ENCODE peak calls at places on chromosomes 6 and 20, in eight cellular contexts. Z, R, X, K, Y, H, J and S are unnamed samples.

GRCh38 chr6:6897140-6897539 is 210.6 kb upstream of the RREB1 start:
- DNase-seq in Z (no peak), R (no peak), X (no peak), K (no peak), Y (no peak), H (no peak), J (no peak), S (no peak)

GRCh38 chr6:34771727-34772126 is 14.4 kb downstream of the SNRPC start:
- DNase-seq in Z (no peak), R (no peak), X (no peak), K (peak; percentile 83), Y (no peak), H (no peak), J (peak; percentile 44), S (no peak)

GRCh38 chr6:117771403-117771802 is 96.1 kb downstream of the NUS1 start:
- DNase-seq in Z (no peak), R (peak; percentile 13), X (no peak), K (no peak), Y (no peak), H (no peak), J (no peak), S (no peak)

GRCh38 chr6:34901930-34902329 is 12.9 kb downstream of the ANKS1A start:
- DNase-seq in Z (no peak), R (no peak), X (no peak), K (peak; percentile 71), Y (no peak), H (no peak), J (no peak), S (no peak)

GRCh38 chr6:136822051-136822378 is 377 bp upstream of the PEX7 start:
- DNase-seq in Z (no peak), R (no peak), X (peak; percentile 40), K (peak; percentile 62), Y (peak; percentile 33), H (peak; percentile 29), J (no peak), S (no peak)

GRCh38 chr20:38147166-38147565 is 17.9 kb downstream of the TGM2 start:
- DNase-seq in Z (no peak), R (no peak), X (no peak), K (no peak), Y (no peak), H (peak; percentile 17), J (no peak), S (no peak)

GRCh38 chr20:45372646-45373352 is 5.3 kb downstream of the TP53TG5 start:
- DNase-seq in Z (no peak), R (no peak), X (no peak), K (no peak), Y (no peak), H (peak; percentile 51), J (no peak), S (no peak)

GRCh38 chr6:130047440-130047995 is 29.1 kb downstream of the L3MBTL3 start:
- DNase-seq in Z (no peak), R (no peak), X (no peak), K (peak; percentile 7), Y (no peak), H (no peak), J (no peak), S (no peak)

GRCh38 chr6:27694547-27694874 is 217.7 kb downstream of the OR2B2 start:
- DNase-seq in Z (no peak), R (no peak), X (no peak), K (no peak), Y (no peak), H (no peak), J (no peak), S (no peak)

GRCh38 chr20:59985864-59986263 is 27.6 kb downstream of the CDH26 start:
- DNase-seq in Z (no peak), R (no peak), X (no peak), K (no peak), Y (no peak), H (peak; percentile 60), J (no peak), S (no peak)
- TF ChIP-seq CTCF in Z (peak; percentile 45), R (no peak), X (no peak), K (no peak), Y (no peak), H (peak; percentile 33), J (no peak), S (no peak)

GRCh38 chr20:25055711-25056492 is 2.0 kb downstream of the ACSS1 start:
- DNase-seq in Z (no peak), R (peak; percentile 30), X (peak; percentile 33), K (peak; percentile 4), Y (peak; percentile 44), H (peak; percentile 44), J (no peak), S (no peak)
- H3K27ac ChIP-seq in Z (peak overlapping the region; percentile 99), R (peak overlapping the region; percentile 95), X (peak overlapping the region; percentile 92), K (no peak overlapping the region), Y (no peak overlapping the region), H (peak overlapping the region; percentile 96), J (no peak overlapping the region), S (peak overlapping the region; percentile 96)

DNA sequence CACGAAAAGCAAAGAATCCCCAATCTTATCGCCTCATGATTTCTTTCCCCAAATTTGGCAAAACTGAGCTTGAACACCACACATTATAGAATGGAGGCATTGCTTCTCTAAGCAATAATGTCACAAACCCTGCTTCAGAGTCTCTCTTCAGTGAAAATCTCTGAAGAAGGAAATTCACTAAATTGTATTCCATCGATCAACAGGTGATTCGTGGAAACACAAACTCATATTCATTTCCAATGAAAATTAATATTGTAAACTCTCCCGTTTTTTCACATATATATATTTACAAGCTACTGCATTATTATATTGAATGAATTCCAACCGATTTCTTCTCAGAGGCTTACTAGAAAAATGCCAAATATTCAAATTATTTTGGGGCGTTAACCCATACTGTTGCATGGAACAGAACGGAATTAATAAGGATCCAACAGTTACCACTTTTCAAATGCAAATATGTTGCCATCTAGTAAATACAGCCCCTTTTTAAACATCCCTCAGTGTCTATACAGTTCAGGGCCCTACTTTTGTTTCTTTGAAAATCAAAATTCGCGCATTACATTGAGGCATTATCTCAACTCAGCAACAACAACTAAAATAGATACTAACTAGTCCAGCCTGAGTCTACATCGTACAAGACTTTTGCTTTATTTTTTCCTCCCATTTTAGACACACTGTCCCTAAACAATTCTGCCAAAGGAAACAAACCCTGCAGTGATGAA is 1.3 kb downstream of the KIF13A start:
- DNase-seq in Z (no peak), R (no peak), X (no peak), K (no peak), Y (no peak), H (no peak), J (no peak), S (no peak)
- H3K4me3 ChIP-seq in Z (peak overlapping the region; percentile 70), R (peak overlapping the region; percentile 52), X (peak overlapping the region; percentile 58), K (peak overlapping the region; percentile 84), Y (peak overlapping the region; percentile 54), H (peak overlapping the region; percentile 78), J (peak overlapping the region; percentile 68), S (peak overlapping the region; percentile 55)

DNA sequence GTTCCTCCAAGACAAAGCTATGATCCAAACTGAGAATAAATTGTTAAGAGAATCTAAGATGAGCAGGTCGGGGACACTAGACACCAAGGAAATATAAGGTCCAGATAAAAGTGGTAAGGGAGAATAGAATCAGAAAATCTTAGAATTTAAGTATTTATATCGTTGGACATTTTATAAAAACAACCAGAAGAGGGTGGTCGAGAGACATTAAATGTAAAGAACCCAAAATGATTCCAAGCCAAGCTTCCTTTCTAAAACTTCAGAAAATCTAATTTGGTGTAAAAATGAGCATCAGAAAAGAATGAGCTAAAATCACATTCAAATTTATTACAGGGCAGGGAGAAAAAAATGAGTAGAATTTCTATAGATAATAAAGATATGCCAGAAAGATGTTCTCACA is 97.8 kb upstream of the OGFRL1 start:
- DNase-seq in Z (no peak), R (no peak), X (no peak), K (peak; percentile 52), Y (no peak), H (no peak), J (no peak), S (no peak)
- TF ChIP-seq CTCF in Z (peak; percentile 58), R (no peak), X (no peak), K (peak; percentile 67), Y (no peak), H (peak; percentile 40), J (peak; percentile 34), S (peak; percentile 53)

GRCh38 chr6:138494312-138494711 is 5.0 kb downstream of the NHSL1 start:
- DNase-seq in Z (no peak), R (no peak), X (no peak), K (no peak), Y (no peak), H (no peak), J (no peak), S (no peak)
- H3K27ac ChIP-seq in Z (no peak overlapping the region), R (no peak overlapping the region), X (no peak overlapping the region), K (no peak overlapping the region), Y (no peak overlapping the region), H (no peak overlapping the region), J (no peak overlapping the region), S (no peak overlapping the region)